ENCODE peak calls at places on chromosomes 12 and 14, in four cellular contexts. N, H, X and S are unnamed samples.

GRCh38 chr12:712172-712863 is 40.1 kb upstream of the WNK1 start:
- DNase-seq in N (no peak), H (no peak), X (no peak), S (no peak)

GRCh38 chr12:51944608-51945233 is 6.8 kb upstream of the ACVR1B start:
- DNase-seq in N (no peak), H (no peak), X (no peak), S (no peak)

GRCh38 chr12:32027684-32028355 is 68.6 kb downstream of the RESF1 start:
- DNase-seq in N (no peak), H (no peak), X (no peak), S (no peak)

GRCh38 chr12:75194250-75194649 is 15.4 kb downstream of the KCNC2 start:
- DNase-seq in N (no peak), H (no peak), X (no peak), S (no peak)

GRCh38 chr12:32477714-32478113 is 78.4 kb downstream of the FGD4 start:
- DNase-seq in N (no peak), H (no peak), X (peak), S (no peak)

GRCh38 chr14:42322486-42323284 is 716.0 kb downstream of the LRFN5 start:
- DNase-seq in N (no peak), H (no peak), X (no peak), S (no peak)

GRCh38 chr12:125417446-125417845 is 352.2 kb downstream of the AACS start:
- DNase-seq in N (no peak), H (no peak), X (no peak), S (no peak)

GRCh38 chr12:26473291-26473690 is 277.9 kb downstream of the SSPN start:
- DNase-seq in N (no peak), H (no peak), X (no peak), S (no peak)

GRCh38 chr12:20369164-20370000 is 1.0 kb downstream of the PDE3A start:
- DNase-seq in N (peak), H (no peak), X (peak), S (peak)

GRCh38 chr12:181921-182320 is 32.0 kb downstream of the SLC6A12 start:
- DNase-seq in N (no peak), H (no peak), X (no peak), S (no peak)

GRCh38 chr14:72781476-72782181 is 112.3 kb downstream of the DPF3 start:
- DNase-seq in N (peak), H (no peak), X (no peak), S (no peak)

GRCh38 chr14:73833530-73834257 is 17.9 kb upstream of the PTGR2 start:
- DNase-seq in N (no peak), H (no peak), X (no peak), S (no peak)

GRCh38 chr14:42224053-42224888 is 617.6 kb downstream of the LRFN5 start:
- DNase-seq in N (peak), H (peak), X (peak), S (peak)

GRCh38 chr14:72311116-72311515 is 378.9 kb downstream of the RGS6 start:
- DNase-seq in N (no peak), H (no peak), X (no peak), S (no peak)

GRCh38 chr12:5453471-5453870 is 21.6 kb downstream of the NTF3 start:
- DNase-seq in N (no peak), H (no peak), X (no peak), S (no peak)

GRCh38 chr14:30808576-30808975 is 65.8 kb upstream of the COCH start:
- DNase-seq in N (no peak), H (no peak), X (no peak), S (no peak)

GRCh38 chr12:44930972-44931600 is 55.0 kb upstream of the NELL2 start:
- DNase-seq in N (no peak), H (peak), X (peak), S (no peak)

GRCh38 chr12:102114212-102114611 is 5.7 kb downstream of the NUP37 start:
- DNase-seq in N (no peak), H (no peak), X (no peak), S (no peak)

GRCh38 chr12:30725739-30726138 is 29.0 kb downstream of the CAPRIN2 start:
- DNase-seq in N (no peak), H (no peak), X (no peak), S (no peak)

GRCh38 chr12:71849109-71849851 is 9.7 kb downstream of the TBC1D15 start:
- DNase-seq in N (no peak), H (no peak), X (no peak), S (no peak)

GRCh38 chr12:65355461-65355860 is 77.0 kb downstream of the MSRB3 start:
- DNase-seq in N (no peak), H (no peak), X (no peak), S (no peak)

GRCh38 chr12:93273834-93274705 is 103.7 kb upstream of the NUDT4 start:
- DNase-seq in N (no peak), H (no peak), X (no peak), S (no peak)

GRCh38 chr12:106224392-106224706 is 23.5 kb downstream of the CKAP4 start:
- DNase-seq in N (no peak), H (no peak), X (no peak), S (no peak)
- TF ChIP-seq CTCF in N (no peak), H (no peak), X (no peak), S (no peak)

DNA sequence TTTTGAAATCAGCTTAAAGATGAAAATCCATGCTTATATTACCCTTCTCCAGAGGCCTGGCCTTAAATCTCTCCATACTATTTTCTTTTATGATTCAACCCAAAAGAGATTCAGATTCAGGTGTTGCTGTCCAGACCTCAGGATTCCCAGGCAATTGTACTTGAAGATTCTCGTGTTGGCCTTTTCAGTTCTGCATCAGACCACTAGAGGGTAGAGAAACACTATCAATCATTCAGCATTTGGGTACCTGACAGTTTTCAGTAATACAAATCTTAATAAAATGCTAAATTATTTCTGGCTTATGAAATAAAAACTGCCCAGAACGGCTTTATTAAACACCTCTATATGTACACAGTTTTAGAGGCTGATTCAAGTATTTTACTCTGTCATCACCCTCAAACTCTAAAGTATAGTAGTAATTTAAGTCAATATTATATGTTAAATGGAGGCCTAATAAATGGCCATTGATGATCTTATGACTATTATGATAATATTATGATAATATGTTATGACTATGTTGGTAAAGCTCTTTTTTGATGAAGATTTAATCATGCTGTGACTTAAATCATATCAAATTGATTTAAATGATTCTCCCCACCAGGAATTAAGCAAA is 301.1 kb downstream of the DUSP6 start:
- DNase-seq in N (no peak), H (peak), X (peak), S (no peak)
- TF ChIP-seq TEAD4 in N (no peak), H (no peak), X (no peak), S (no peak)

GRCh38 chr14:78153069-78153351 is 17.2 kb upstream of the NRXN3 start:
- DNase-seq in N (no peak), H (no peak), X (no peak), S (no peak)

GRCh38 chr14:78156196-78156595 is 14.0 kb upstream of the NRXN3 start:
- DNase-seq in N (no peak), H (no peak), X (no peak), S (no peak)

GRCh38 chr14:78152246-78153068 is 17.7 kb upstream of the NRXN3 start:
- DNase-seq in N (no peak), H (no peak), X (no peak), S (no peak)

GRCh38 chr14:78157855-78158436 is 12.2 kb upstream of the NRXN3 start:
- DNase-seq in N (peak), H (peak), X (no peak), S (peak)

GRCh38 chr14:78154827-78155226 is 15.3 kb upstream of the NRXN3 start:
- DNase-seq in N (peak), H (peak), X (no peak), S (peak)
- TF ChIP-seq CTCF in N (peak), H (peak), X (no peak), S (no peak)

DNA sequence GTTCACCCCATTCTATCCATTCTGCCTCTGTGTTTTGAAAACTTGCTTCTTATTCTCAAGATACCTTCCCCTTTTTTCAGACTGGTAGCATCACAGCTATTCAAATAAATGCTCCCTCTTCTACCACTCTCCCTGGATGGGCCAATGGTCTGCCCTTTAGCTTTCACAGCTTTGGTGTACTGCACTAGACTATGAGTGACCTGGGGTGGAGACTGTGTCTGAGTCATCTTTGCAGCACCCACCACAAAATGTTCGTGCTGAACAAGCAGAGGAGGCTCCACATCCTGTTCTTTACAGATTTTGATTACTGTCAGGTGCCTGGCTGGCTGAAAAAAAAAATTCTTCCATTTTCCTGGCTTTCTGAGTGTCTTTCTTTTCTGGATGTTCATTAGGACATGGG is 1104.1 kb upstream of the TMEM132C start:
- DNase-seq in N (no peak), H (peak), X (no peak), S (no peak)
- TF ChIP-seq TEAD4 in N (no peak), H (no peak), X (no peak), S (no peak)

GRCh38 chr14:23186913-23187654 is 3.6 kb upstream of the SLC7A8 start:
- DNase-seq in N (peak), H (peak), X (peak), S (no peak)
- TF ChIP-seq CTCF in N (no peak), H (peak), X (peak), S (peak)

GRCh38 chr12:53572134-53572758 is 53.9 kb downstream of the ATF7 start:
- DNase-seq in N (no peak), H (no peak), X (no peak), S (no peak)

GRCh38 chr12:53571295-53571694 is 54.9 kb downstream of the ATF7 start:
- DNase-seq in N (no peak), H (no peak), X (no peak), S (no peak)

GRCh38 chr12:53567961-53568360 is 58.2 kb downstream of the ATF7 start:
- DNase-seq in N (no peak), H (no peak), X (no peak), S (no peak)

GRCh38 chr12:53568428-53569173 is 57.6 kb downstream of the ATF7 start:
- DNase-seq in N (no peak), H (no peak), X (no peak), S (no peak)

GRCh38 chr12:53569174-53569557 is 57.0 kb downstream of the ATF7 start:
- DNase-seq in N (no peak), H (no peak), X (no peak), S (no peak)
- TF ChIP-seq TEAD4 in N (no peak), H (no peak), X (no peak), S (no peak)

DNA sequence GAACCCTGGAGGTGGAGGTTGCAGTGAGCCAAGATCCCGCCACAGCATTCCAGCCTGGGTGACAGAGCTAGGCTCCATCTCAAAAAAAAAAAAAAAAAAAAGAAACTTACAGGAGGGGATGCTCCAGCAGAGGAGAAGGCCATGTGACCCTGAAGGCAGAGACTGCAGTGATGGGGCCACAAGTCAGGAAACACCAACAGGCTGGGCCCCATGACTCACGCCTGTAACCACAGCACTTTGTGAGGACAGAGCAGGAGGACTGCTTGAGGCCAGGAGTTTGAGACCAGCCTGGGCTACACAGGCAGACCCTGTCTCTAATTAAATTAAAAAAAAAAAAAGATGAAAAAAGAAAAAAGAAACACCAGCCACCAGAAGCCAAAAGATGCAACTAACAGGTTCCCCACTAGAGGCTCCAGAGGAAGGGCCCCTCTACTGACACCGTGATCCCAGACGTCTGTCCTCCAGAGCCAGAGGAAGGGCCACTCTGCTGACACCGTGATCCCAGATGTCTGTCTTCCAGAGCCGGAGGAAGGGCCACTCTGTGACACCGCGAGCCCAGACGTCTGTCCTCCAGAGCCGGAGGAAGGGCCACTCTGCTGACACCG is 9.1 kb upstream of the GLT1D1 start:
- DNase-seq in N (peak), H (no peak), X (peak), S (peak)
- TF ChIP-seq CTCF in N (peak), H (peak), X (no peak), S (no peak)

DNA sequence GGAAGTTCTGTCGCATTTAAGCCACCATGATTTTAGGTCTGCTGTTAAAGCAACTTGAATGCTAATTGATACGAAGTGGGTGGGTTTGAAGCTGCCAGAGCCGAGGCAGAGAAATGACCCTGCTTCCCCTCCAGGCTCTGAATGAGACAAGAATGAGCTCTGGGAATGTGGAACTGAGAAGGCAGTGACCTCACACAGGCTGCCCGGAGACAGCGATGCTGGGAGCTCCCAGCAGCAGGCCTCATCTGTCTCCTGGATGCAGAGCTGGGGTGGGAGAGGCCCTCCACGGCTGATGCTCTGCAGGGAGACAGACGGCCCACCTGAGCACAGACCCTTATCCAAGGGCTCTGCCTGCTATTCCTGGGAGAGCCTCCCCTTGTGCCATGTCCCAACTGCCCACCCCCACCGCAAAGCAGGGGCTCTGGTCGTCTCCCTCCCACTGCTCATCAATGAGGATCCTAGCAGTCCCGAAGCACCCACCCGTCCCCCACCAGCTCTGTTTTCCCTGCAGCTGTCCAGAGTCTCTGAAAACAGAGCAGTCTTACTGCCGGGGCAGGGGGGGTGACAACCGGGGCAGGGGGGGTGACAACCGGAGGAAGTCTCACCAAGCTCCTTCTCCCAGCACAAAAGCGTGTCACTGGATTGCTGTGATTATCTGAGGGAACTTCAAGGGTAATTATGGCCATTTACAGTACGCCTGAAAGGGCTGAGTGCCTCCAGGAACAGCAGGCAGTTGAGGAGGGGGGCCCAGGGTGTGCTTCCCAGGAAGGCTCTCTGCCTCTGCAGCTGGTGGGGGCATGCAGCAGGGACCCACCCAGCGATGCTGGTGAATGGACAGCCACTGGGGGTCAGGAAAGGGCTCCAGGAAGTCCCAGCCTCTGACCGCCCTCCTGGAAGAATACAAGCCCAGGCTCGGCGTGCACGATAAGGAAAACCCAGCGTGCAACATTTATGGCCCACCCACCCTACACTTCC is 67.8 kb downstream of the CHGA start:
- DNase-seq in N (no peak), H (no peak), X (peak), S (no peak)
- TF ChIP-seq TEAD4 in N (no peak), H (no peak), X (no peak), S (no peak)